ENCODE peak calls at places on chromosomes 7 and 10, in six cellular contexts. V is pons, K is AG04450, A is foreskin fibroblast, L is NCI-H2081, Z is mesothelial cell of epicardium. R is an unnamed sample.

GRCh38 chr7:431658-432111 is 88.0 kb downstream of the PDGFA start:
- DNase-seq in A (no peak), Z (no peak), V (peak), K (no peak), L (no peak), R (no peak)

GRCh38 chr10:97718659-97719142 is 5.2 kb downstream of the MARVELD1 start:
- DNase-seq in K (no peak), L (peak), Z (no peak), V (peak), A (no peak), R (no peak)

GRCh38 chr10:43227911-43228782 is 38.7 kb downstream of the RASGEF1A start:
- DNase-seq in V (no peak), K (no peak), A (no peak), L (no peak), Z (peak), R (peak)

GRCh38 chr7:112790651-112790973 is 419 bp upstream of the TMEM168 start:
- DNase-seq in K (no peak), Z (no peak), L (no peak), A (no peak), V (peak), R (no peak)

GRCh38 chr7:131436384-131436783 is 108.7 kb downstream of the MKLN1 start:
- DNase-seq in V (no peak), Z (no peak), A (no peak), K (no peak), L (no peak), R (no peak)

GRCh38 chr10:103660364-103661197 is 167.1 kb downstream of the NEURL1 start:
- DNase-seq in L (peak), Z (no peak), A (no peak), K (no peak), V (no peak), R (no peak)

GRCh38 chr7:120718361-120718760 is 139.6 kb downstream of the TSPAN12 start:
- DNase-seq in K (no peak), V (no peak), Z (no peak), L (no peak), A (no peak), R (no peak)

GRCh38 chr7:7843972-7844371 is 124.6 kb upstream of the GLCCI1 start:
- DNase-seq in Z (no peak), K (no peak), V (no peak), L (no peak), A (no peak), R (no peak)

GRCh38 chr10:18681971-18682403 is 22.8 kb downstream of the ARL5B start:
- DNase-seq in V (no peak), A (no peak), Z (no peak), K (no peak), L (no peak), R (no peak)

GRCh38 chr7:24825931-24826661 is 68.8 kb upstream of the GSDME start:
- DNase-seq in A (no peak), V (no peak), L (no peak), K (no peak), Z (no peak), R (no peak)

GRCh38 chr7:156095908-156096539 is 283.8 kb upstream of the SHH start:
- DNase-seq in Z (no peak), V (no peak), K (no peak), A (no peak), L (no peak), R (no peak)

GRCh38 chr7:69608878-69609277 is 10.6 kb downstream of the AUTS2 start:
- DNase-seq in L (no peak), A (no peak), K (no peak), V (no peak), Z (no peak), R (no peak)

GRCh38 chr7:2431260-2431867 is 28.0 kb downstream of the CHST12 start:
- DNase-seq in V (no peak), K (no peak), A (no peak), L (no peak), Z (no peak), R (no peak)

GRCh38 chr10:62381385-62382102 is 7.4 kb downstream of the ZNF365 start:
- DNase-seq in V (peak), A (no peak), K (no peak), L (no peak), Z (no peak), R (no peak)

GRCh38 chr10:6382081-6382480 is 179.3 kb downstream of the PFKFB3 start:
- DNase-seq in K (peak), Z (no peak), A (peak), V (peak), L (no peak), R (no peak)

GRCh38 chr10:127715782-127716378 is 21.1 kb upstream of the FOXI2 start:
- DNase-seq in K (no peak), A (no peak), Z (no peak), L (no peak), V (peak), R (no peak)

GRCh38 chr7:259751-260405 is 30.1 kb upstream of the FOXL3 start:
- DNase-seq in V (no peak), Z (peak), A (no peak), K (no peak), L (no peak), R (no peak)

GRCh38 chr10:67527351-67527750 is 168.6 kb downstream of the CTNNA3 start:
- DNase-seq in K (no peak), L (no peak), A (no peak), V (no peak), Z (no peak), R (no peak)

GRCh38 chr7:54546081-54546985 is 4.2 kb downstream of the VSTM2A start:
- DNase-seq in A (no peak), L (no peak), V (no peak), K (no peak), Z (no peak), R (peak)

GRCh38 chr10:46547881-46548780 is 8.3 kb downstream of the GPRIN2 start:
- DNase-seq in K (no peak), V (no peak), L (no peak), A (no peak), Z (no peak), R (peak)

GRCh38 chr7:130421685-130422084 is 19.1 kb downstream of the CEP41 start:
- DNase-seq in Z (no peak), K (no peak), V (peak), A (peak), L (peak), R (no peak)

GRCh38 chr7:33774762-33775523 is 130.4 kb upstream of the BMPER start:
- DNase-seq in L (peak), A (peak), V (peak), K (peak), Z (no peak), R (no peak)

GRCh38 chr10:51718804-51719291 is 19.5 kb upstream of the CSTF2T start:
- DNase-seq in Z (no peak), L (no peak), V (no peak), A (peak), K (peak), R (no peak)

GRCh38 chr7:19442016-19442785 is 266.6 kb downstream of the POLR1F start:
- DNase-seq in A (peak), K (peak), L (peak), Z (no peak), V (no peak), R (no peak)

GRCh38 chr7:113790025-113790424 is 128.8 kb downstream of the PPP1R3A start:
- DNase-seq in L (no peak), Z (no peak), A (no peak), V (no peak), K (no peak), R (no peak)

GRCh38 chr7:120858299-120858636 is 324 bp upstream of the TSPAN12 start:
- DNase-seq in L (no peak), A (no peak), Z (no peak), V (no peak), K (no peak), R (no peak)

GRCh38 chr10:16105082-16105481 is 244.8 kb upstream of the MINDY3 start:
- DNase-seq in V (no peak), K (no peak), Z (no peak), A (no peak), L (no peak), R (no peak)

R was measured in progenitor cell of endocrine pancreas.